ENCODE peak calls at places on chromosomes 16 and 17, in four cellular contexts. T, A, Q and S are unnamed samples.

GRCh38 chr17:18314059-18314730 is 599 bp downstream of the TOP3A start:
- DNase-seq in Q (peak; percentile 19), A (no peak), T (peak; percentile 16), S (no peak)

GRCh38 chr17:83080641-83081560 is 1.5 kb downstream of the METRNL start:
- DNase-seq in Q (no peak), T (peak; percentile 35), A (no peak), S (no peak)

GRCh38 chr17:37651846-37652245 is 8.6 kb upstream of the DDX52 start:
- DNase-seq in A (no peak), T (no peak), Q (no peak), S (no peak)

GRCh38 chr17:76784926-76785325 is 47.0 kb downstream of the MFSD11 start:
- DNase-seq in T (no peak), Q (no peak), A (no peak), S (no peak)

GRCh38 chr17:57259817-57260216 is 3.5 kb downstream of the MSI2 start:
- DNase-seq in T (no peak), A (no peak), Q (no peak), S (no peak)

GRCh38 chr17:50447870-50448573 is 20.7 kb downstream of the CHAD start:
- DNase-seq in T (no peak), A (no peak), Q (no peak), S (no peak)

GRCh38 chr17:67151717-67152116 is 93.3 kb downstream of the HELZ start:
- DNase-seq in A (no peak), T (peak; percentile 42), Q (no peak), S (no peak)

GRCh38 chr16:23064642-23065041 is 84.6 kb downstream of the USP31 start:
- DNase-seq in T (peak; percentile 42), A (no peak), Q (no peak), S (no peak)

GRCh38 chr17:49108318-49108717 is 24.3 kb upstream of the B4GALNT2 start:
- DNase-seq in T (peak; percentile 60), A (peak; percentile 93), Q (no peak), S (peak; percentile 69)

GRCh38 chr16:79598341-79599181 is 2.0 kb downstream of the MAF start:
- DNase-seq in Q (peak; percentile 11), T (peak; percentile 23), A (peak; percentile 31), S (no peak)

GRCh38 chr16:7313170-7313569 is 19.5 kb upstream of the RBFOX1 start:
- DNase-seq in T (no peak), A (no peak), Q (peak; percentile 10), S (no peak)

GRCh38 chr17:28760987-28761562 is 17.3 kb downstream of the TRAF4 start:
- DNase-seq in Q (no peak), T (peak; percentile 73), A (peak; percentile 42), S (peak; percentile 28)

GRCh38 chr16:2716101-2716885 is 3.7 kb downstream of the PRSS27 start:
- DNase-seq in Q (no peak), A (no peak), T (no peak), S (no peak)

GRCh38 chr16:85667841-85668413 is 20.8 kb downstream of the GINS2 start:
- DNase-seq in A (no peak), Q (no peak), T (no peak), S (no peak)

GRCh38 chr17:12571606-12572005 is 94.1 kb upstream of the MYOCD start:
- DNase-seq in Q (no peak), A (no peak), T (no peak), S (no peak)

GRCh38 chr17:40024901-40025300 is 9.7 kb downstream of the CSF3 start:
- DNase-seq in A (peak; percentile 43), Q (no peak), T (no peak), S (no peak)

GRCh38 chr17:18006495-18007239 is 32.3 kb downstream of the ATPAF2 start:
- DNase-seq in A (no peak), T (no peak), Q (no peak), S (no peak)

GRCh38 chr16:75787421-75787820 is 61.1 kb upstream of the CPHXL start:
- DNase-seq in A (no peak), T (no peak), Q (no peak), S (no peak)

GRCh38 chr17:19456016-19456927 is 45.2 kb downstream of the RNF112 start:
- DNase-seq in Q (no peak), A (no peak), T (no peak), S (no peak)

GRCh38 chr17:19024101-19025078 is 19.8 kb upstream of the FAM83G start:
- DNase-seq in Q (no peak), T (no peak), A (no peak), S (no peak)

GRCh38 chr16:30470632-30471007 is 1.9 kb upstream of the ITGAL start:
- DNase-seq in Q (no peak), A (no peak), T (no peak), S (no peak)

GRCh38 chr16:30472328-30472942 is at the start of gene ITGAL:
- DNase-seq in T (no peak), A (no peak), Q (peak; percentile 89), S (no peak)

GRCh38 chr16:30474684-30475083 is 2.1 kb downstream of the ITGAL start:
- DNase-seq in A (no peak), T (no peak), Q (no peak), S (no peak)

GRCh38 chr16:30474062-30474452 is 1.5 kb downstream of the ITGAL start:
- DNase-seq in A (no peak), T (no peak), Q (no peak), S (no peak)

GRCh38 chr16:30473231-30474061 is 904 bp downstream of the ITGAL start:
- DNase-seq in A (no peak), Q (no peak), T (no peak), S (no peak)
- H3K4me3 ChIP-seq in A (no peak overlapping the region), Q (peak overlapping the region; percentile 58), T (no peak overlapping the region), S (no peak overlapping the region)

GRCh38 chr17:70110443-70110880 is 35.4 kb downstream of the KCNJ16 start:
- DNase-seq in Q (no peak), T (peak; percentile 67), A (peak; percentile 83), S (no peak)
- TF ChIP-seq CTCF in Q (no peak), T (no peak), A (no peak), S (no peak)

GRCh38 chr17:10668771-10669170 is 11.7 kb upstream of the MYH3 start:
- DNase-seq in A (no peak), T (peak; percentile 10), Q (no peak), S (peak; percentile 36)

GRCh38 chr17:10674696-10675095 is 17.6 kb upstream of the MYH3 start:
- DNase-seq in T (no peak), A (no peak), Q (no peak), S (no peak)

DNA sequence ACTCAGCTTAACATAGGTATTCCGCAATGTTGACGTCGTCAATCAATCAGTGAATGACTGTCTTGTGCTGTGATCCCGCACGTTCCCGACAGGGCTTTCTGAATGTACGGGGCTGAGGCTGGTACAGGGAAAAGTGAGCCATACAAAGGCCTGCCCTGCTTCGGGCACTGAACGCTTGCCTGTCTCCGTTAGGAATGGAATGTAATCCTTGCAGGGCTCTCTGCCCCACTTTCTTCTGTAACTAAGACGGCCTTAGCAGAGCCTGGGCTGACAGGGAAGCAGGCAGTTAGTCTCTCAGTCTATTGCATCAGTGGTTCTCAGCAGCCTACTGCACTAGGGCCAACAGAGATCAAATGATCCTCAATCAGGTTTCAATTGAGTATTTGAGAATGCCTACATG is 16.2 kb upstream of the MYH3 start:
- DNase-seq in Q (no peak), A (no peak), T (no peak), S (no peak)
- H3K4me3 ChIP-seq in Q (no peak overlapping the region), A (no peak overlapping the region), T (no peak overlapping the region), S (no peak overlapping the region)

GRCh38 chr16:67444259-67445125 is 13.6 kb downstream of the HSD11B2 start:
- DNase-seq in A (no peak), T (no peak), Q (no peak), S (no peak)
- TF ChIP-seq CTCF in A (no peak), T (no peak), Q (no peak), S (no peak)

DNA sequence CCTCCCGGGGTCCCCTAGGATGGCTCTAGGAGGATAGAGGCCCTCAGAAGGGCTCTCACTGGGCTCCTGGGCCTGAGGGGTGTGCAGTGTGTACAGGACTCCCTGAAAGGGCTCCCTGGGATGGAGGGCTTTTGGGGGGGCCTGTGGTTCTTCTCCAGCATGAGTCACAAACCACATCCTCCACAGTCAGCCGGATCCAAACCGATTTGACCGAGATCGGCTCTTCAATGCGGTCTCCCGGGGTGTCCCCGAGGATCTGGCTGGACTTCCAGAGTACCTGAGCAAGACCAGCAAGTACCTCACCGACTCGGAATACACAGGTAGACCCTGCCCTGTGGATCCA is 4.5 kb downstream of the TRPV2 start:
- DNase-seq in Q (no peak), T (peak; percentile 42), A (peak; percentile 89), S (peak; percentile 41)
- H3K4me3 ChIP-seq in Q (no peak overlapping the region), T (no peak overlapping the region), A (peak overlapping the region; percentile 3), S (peak overlapping the region; percentile 20)

DNA sequence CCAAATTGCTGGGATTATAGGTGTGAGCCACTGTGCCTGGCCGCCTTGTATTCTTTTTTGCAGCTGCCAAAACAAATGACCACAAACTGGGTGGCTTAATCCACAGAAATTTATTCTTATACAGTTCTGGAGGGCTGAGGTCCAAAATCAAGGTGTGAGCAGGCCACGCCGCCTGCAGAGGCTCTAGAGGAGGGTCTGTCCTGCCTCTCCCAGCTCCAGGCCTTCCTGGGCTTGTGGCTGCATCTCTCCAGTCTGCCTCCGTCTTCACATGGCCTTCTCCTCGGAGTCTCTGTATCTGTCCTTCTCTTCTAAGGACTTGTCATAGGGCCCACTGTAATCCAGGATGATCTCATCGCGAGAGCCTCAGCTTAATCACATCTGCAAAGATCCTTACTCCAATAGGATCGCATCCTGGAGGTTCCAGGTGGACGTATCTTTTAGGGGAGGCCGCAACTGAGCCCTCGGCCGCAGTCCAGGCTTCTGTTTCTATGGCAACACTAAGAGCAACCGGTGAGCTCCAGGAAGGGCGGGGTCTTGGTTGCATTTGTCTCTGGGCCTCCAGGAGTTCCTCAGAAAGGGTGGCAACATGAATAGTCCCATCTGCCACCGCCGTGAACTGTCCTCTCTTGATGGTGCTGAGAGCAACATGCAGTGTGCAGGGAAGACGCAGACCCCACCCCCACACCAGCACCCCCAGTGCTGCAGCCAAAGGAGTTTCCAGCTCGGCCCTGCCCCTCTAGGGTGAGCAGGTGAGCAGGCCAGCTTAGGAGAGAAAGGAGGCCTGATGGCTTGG is 29.5 kb upstream of the CREBBP start:
- DNase-seq in A (no peak), Q (no peak), T (no peak), S (no peak)
- TF ChIP-seq CTCF in A (no peak), Q (no peak), T (no peak), S (no peak)

GRCh38 chr17:59842901-59843652 is 49.7 kb downstream of the TUBD1 start:
- DNase-seq in Q (no peak), A (peak; percentile 98), T (peak; percentile 98), S (peak; percentile 99)
- H3K4me3 ChIP-seq in Q (no peak overlapping the region), A (no peak overlapping the region), T (no peak overlapping the region), S (peak overlapping the region; percentile 78)

DNA sequence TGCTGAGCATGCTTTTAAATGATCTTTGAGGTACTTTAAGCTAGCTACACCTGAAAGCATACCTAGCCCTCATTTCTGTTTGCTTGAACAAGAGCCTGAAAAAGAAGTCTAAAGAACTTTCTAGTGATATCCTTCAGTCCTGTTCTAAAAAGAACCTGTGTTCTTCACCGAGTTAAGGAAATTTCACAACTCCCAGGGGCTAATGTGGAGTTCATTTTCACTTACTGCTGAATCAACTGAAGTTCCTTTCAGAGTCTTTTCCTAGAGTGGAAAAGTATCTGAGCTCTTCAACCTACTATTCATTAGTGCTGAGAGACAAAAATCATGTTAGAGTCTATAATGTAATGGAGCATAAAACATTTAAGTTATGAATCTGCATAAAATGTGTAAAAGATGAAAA is 66.9 kb downstream of the CHD9 start:
- DNase-seq in Q (no peak), A (no peak), T (peak; percentile 37), S (no peak)
- TF ChIP-seq CTCF in Q (no peak), A (no peak), T (no peak), S (no peak)